ENCODE peak calls at places on chromosomes 3 and 15, in eight cellular contexts. P is IMR-90; A is astrocyte; E is activated naive CD4-positive, alpha-beta T cell treated with anti-CD3 and anti-CD28 coated beads for 36 hours; M is activated CD8-positive, alpha-beta memory T cell treated with anti-CD3 and anti-CD28 coated beads for 48 hours; I is H4; H is cardiac muscle cell; V is naive thymus-derived CD4-positive, alpha-beta T cell. F is an unnamed sample.
A peak's percentile ranks its signal among the peaks of the same experiment; 100 is the strongest.

GRCh38 chr15:57961919-57962318 is 103.6 kb downstream of the ALDH1A2 start:
- DNase-seq in P (no peak), A (no peak), E (no peak), M (no peak), I (no peak), H (peak; percentile 42), V (no peak), F (no peak)

GRCh38 chr15:69478259-69478687 is 25.7 kb downstream of the RPLP1 start:
- DNase-seq in P (peak; percentile 44), A (no peak), E (peak; percentile 62), M (no peak), I (peak; percentile 36), H (peak; percentile 88), V (peak; percentile 57), F (peak; percentile 87)

GRCh38 chr3:42503957-42504333 is 1.5 kb downstream of the VIPR1 start:
- DNase-seq in P (no peak), A (no peak), E (no peak), M (no peak), I (no peak), H (no peak), V (peak; percentile 15), F (no peak)

GRCh38 chr15:51751687-51752683 is 588 bp downstream of the TMOD2 start:
- DNase-seq in P (peak; percentile 34), A (no peak), E (peak; percentile 30), M (no peak), I (no peak), H (peak; percentile 57), V (no peak), F (peak; percentile 58)

GRCh38 chr15:25175033-25175788 is 220.4 kb downstream of the SNRPN start:
- DNase-seq in P (no peak), A (no peak), E (no peak), M (no peak), I (no peak), H (no peak), V (peak; percentile 11), F (no peak)

GRCh38 chr3:84772841-84773240 is 185.9 kb upstream of the CADM2 start:
- DNase-seq in P (no peak), A (no peak), E (no peak), M (no peak), I (no peak), H (no peak), V (no peak), F (peak; percentile 64)

GRCh38 chr3:106943071-106943470 is 434.2 kb upstream of the CCDC54 start:
- DNase-seq in P (peak; percentile 26), A (no peak), E (no peak), M (no peak), I (no peak), H (no peak), V (no peak), F (no peak)

GRCh38 chr3:61035573-61035972 is 215.7 kb downstream of the FHIT start:
- DNase-seq in P (no peak), A (no peak), E (no peak), M (no peak), I (no peak), H (no peak), V (no peak), F (no peak)

GRCh38 chr3:107753494-107753893 is 230.7 kb downstream of the BBX start:
- DNase-seq in P (peak; percentile 30), A (peak; percentile 10), E (peak; percentile 37), M (no peak), I (peak; percentile 23), H (peak; percentile 52), V (no peak), F (peak; percentile 48)

GRCh38 chr3:121870710-121871109 is 23.5 kb upstream of the SLC15A2 start:
- DNase-seq in P (peak; percentile 4), A (no peak), E (no peak), M (no peak), I (no peak), H (no peak), V (no peak), F (no peak)

GRCh38 chr3:30135190-30135589 is 471.2 kb upstream of the TGFBR2 start:
- DNase-seq in P (no peak), A (no peak), E (no peak), M (no peak), I (peak; percentile 5), H (no peak), V (no peak), F (no peak)

GRCh38 chr3:190582667-190583066 is 68.8 kb downstream of the IL1RAP start:
- DNase-seq in P (no peak), A (no peak), E (no peak), M (no peak), I (no peak), H (no peak), V (no peak), F (no peak)

GRCh38 chr3:101940521-101940992 is 91.2 kb downstream of the NFKBIZ start:
- DNase-seq in P (peak; percentile 98), A (peak; percentile 98), E (peak; percentile 70), M (no peak), I (peak; percentile 76), H (peak; percentile 89), V (no peak), F (peak; percentile 89)

GRCh38 chr3:18369561-18370185 is 55.5 kb downstream of the SATB1 start:
- DNase-seq in P (no peak), A (no peak), E (no peak), M (no peak), I (no peak), H (no peak), V (no peak), F (no peak)

GRCh38 chr3:9721015-9721697 is 10.4 kb upstream of the BRPF1 start:
- DNase-seq in P (peak; percentile 37), A (no peak), E (no peak), M (no peak), I (no peak), H (no peak), V (no peak), F (no peak)

GRCh38 chr15:81080946-81081345 is 53.1 kb upstream of the CFAP161 start:
- DNase-seq in P (no peak), A (no peak), E (no peak), M (no peak), I (no peak), H (no peak), V (no peak), F (no peak)

GRCh38 chr15:57640935-57641682 is 49.4 kb downstream of the MYZAP start:
- DNase-seq in P (peak; percentile 12), A (peak; percentile 13), E (peak; percentile 28), M (no peak), I (no peak), H (peak; percentile 32), V (no peak), F (peak; percentile 73)

GRCh38 chr15:59335197-59335786 is 37.4 kb downstream of the MYO1E start:
- DNase-seq in P (no peak), A (peak; percentile 91), E (no peak), M (no peak), I (no peak), H (peak; percentile 5), V (no peak), F (no peak)

GRCh38 chr3:108251256-108251655 is 29.0 kb upstream of the IFT57 start:
- DNase-seq in P (no peak), A (no peak), E (no peak), M (no peak), I (no peak), H (no peak), V (no peak), F (no peak)

GRCh38 chr15:44340410-44340809 is 51.9 kb downstream of the GOLM2 start:
- DNase-seq in P (peak; percentile 84), A (peak; percentile 92), E (no peak), M (no peak), I (peak; percentile 8), H (no peak), V (no peak), F (no peak)

GRCh38 chr3:71875461-71875947 is 90.6 kb upstream of the PROK2 start:
- DNase-seq in P (peak; percentile 53), A (peak; percentile 25), E (peak; percentile 92), M (peak; percentile 53), I (peak; percentile 57), H (peak; percentile 79), V (peak; percentile 73), F (peak; percentile 56)

GRCh38 chr3:64681015-64681414 is 6.8 kb downstream of the ADAMTS9 start:
- DNase-seq in P (no peak), A (no peak), E (no peak), M (no peak), I (no peak), H (no peak), V (no peak), F (no peak)

GRCh38 chr3:14899993-14900618 is 47.3 kb upstream of the NR2C2 start:
- DNase-seq in P (no peak), A (no peak), E (no peak), M (no peak), I (no peak), H (no peak), V (no peak), F (no peak)

GRCh38 chr15:61064653-61065052 is 164.4 kb downstream of the RORA start:
- DNase-seq in P (no peak), A (no peak), E (no peak), M (no peak), I (no peak), H (no peak), V (no peak), F (peak; percentile 47)

GRCh38 chr15:70101459-70102113 is 3.9 kb upstream of the TLE3 start:
- DNase-seq in P (peak; percentile 86), A (peak; percentile 93), E (no peak), M (no peak), I (peak; percentile 96), H (peak; percentile 96), V (no peak), F (peak; percentile 96)

GRCh38 chr3:23368731-23369130 is 165.6 kb downstream of the UBE2E2 start:
- DNase-seq in P (peak; percentile 59), A (no peak), E (no peak), M (no peak), I (no peak), H (no peak), V (no peak), F (no peak)

GRCh38 chr3:8482960-8483665 is 18.5 kb upstream of the LMCD1 start:
- DNase-seq in P (peak; percentile 97), A (peak; percentile 98), E (no peak), M (no peak), I (peak; percentile 94), H (no peak), V (no peak), F (peak; percentile 96)

GRCh38 chr3:122563717-122564025 is 429 bp downstream of the PARP9 start:
- DNase-seq in P (no peak), A (no peak), E (peak; percentile 27), M (no peak), I (no peak), H (no peak), V (no peak), F (peak; percentile 45)

GRCh38 chr15:74869726-74870407 is 3.3 kb downstream of the SCAMP2 start:
- DNase-seq in P (peak; percentile 39), A (no peak), E (peak; percentile 80), M (no peak), I (no peak), H (no peak), V (peak; percentile 48), F (no peak)

GRCh38 chr3:159919873-159920272 is 68.8 kb upstream of the IL12A start:
- DNase-seq in P (peak; percentile 63), A (peak; percentile 48), E (no peak), M (no peak), I (peak; percentile 27), H (no peak), V (no peak), F (no peak)

GRCh38 chr3:95271330-95271729 is 1208.5 kb downstream of the NSUN3 start:
- DNase-seq in P (no peak), A (no peak), E (no peak), M (no peak), I (no peak), H (no peak), V (no peak), F (no peak)

GRCh38 chr3:126014252-126014651 is 45.3 kb downstream of the ROPN1B start:
- DNase-seq in P (peak; percentile 54), A (peak; percentile 72), E (no peak), M (no peak), I (peak; percentile 3), H (no peak), V (no peak), F (no peak)

GRCh38 chr3:44722103-44722401 is 7.4 kb upstream of the ZNF501 start:
- DNase-seq in P (no peak), A (no peak), E (no peak), M (no peak), I (no peak), H (no peak), V (no peak), F (no peak)